ENCODE peak calls at places on chromosome 11, in ten cellular contexts. One of them, this sample, is unnamed.
A peak's percentile ranks its signal among the peaks of the same experiment; 100 is the strongest.

GRCh38 chr11:15158351-15159015 is 43.8 kb downstream of the INSC start:
- DNase-seq in heart left ventricle: no peak
- DNase-seq in lower lobe of right lung: no peak
- DNase-seq in esophagus squamous epithelium: no peak
- DNase-seq in breast epithelium: no peak
- DNase-seq in left ventricle myocardium inferior: no peak
- DNase-seq in naive thymus-derived CD4-positive, alpha-beta T cell: no peak
- DNase-seq in PC-9: no peak
- DNase-seq in K562: no peak
- DNase-seq in WERI-Rb-1: no peak
- DNase-seq in this sample: no peak

GRCh38 chr11:122170815-122171475 is 54.9 kb upstream of the BLID start:
- DNase-seq in left ventricle myocardium inferior: no peak
- DNase-seq in lower lobe of right lung: no peak
- DNase-seq in esophagus squamous epithelium: no peak
- DNase-seq in K562: no peak
- DNase-seq in heart left ventricle: no peak
- DNase-seq in PC-9: no peak
- DNase-seq in WERI-Rb-1: no peak
- DNase-seq in naive thymus-derived CD4-positive, alpha-beta T cell: no peak
- DNase-seq in breast epithelium: no peak
- DNase-seq in this sample: no peak

GRCh38 chr11:133991101-133991500 is 34.3 kb upstream of the IGSF9B start:
- DNase-seq in naive thymus-derived CD4-positive, alpha-beta T cell: no peak
- DNase-seq in lower lobe of right lung: no peak
- DNase-seq in K562: no peak
- DNase-seq in PC-9: no peak
- DNase-seq in breast epithelium: no peak
- DNase-seq in WERI-Rb-1: no peak
- DNase-seq in esophagus squamous epithelium: no peak
- DNase-seq in heart left ventricle: no peak
- DNase-seq in left ventricle myocardium inferior: peak; percentile 5
- DNase-seq in this sample: no peak

GRCh38 chr11:127369301-127369968 is 368.9 kb upstream of the KIRREL3 start:
- DNase-seq in left ventricle myocardium inferior: no peak
- DNase-seq in PC-9: no peak
- DNase-seq in WERI-Rb-1: no peak
- DNase-seq in breast epithelium: no peak
- DNase-seq in heart left ventricle: no peak
- DNase-seq in lower lobe of right lung: no peak
- DNase-seq in K562: no peak
- DNase-seq in naive thymus-derived CD4-positive, alpha-beta T cell: no peak
- DNase-seq in esophagus squamous epithelium: no peak
- DNase-seq in this sample: no peak

GRCh38 chr11:61860054-61860903 is 31.1 kb downstream of the FADS3 start:
- DNase-seq in PC-9: peak; percentile 46
- DNase-seq in left ventricle myocardium inferior: peak; percentile 82
- DNase-seq in WERI-Rb-1: no peak
- DNase-seq in heart left ventricle: peak; percentile 81
- DNase-seq in lower lobe of right lung: no peak
- DNase-seq in breast epithelium: peak; percentile 40
- DNase-seq in esophagus squamous epithelium: no peak
- DNase-seq in naive thymus-derived CD4-positive, alpha-beta T cell: no peak
- DNase-seq in K562: peak; percentile 75
- DNase-seq in this sample: peak; percentile 83

GRCh38 chr11:19218801-19219460 is 17.1 kb upstream of the CSRP3 start:
- DNase-seq in K562: peak; percentile 24
- DNase-seq in left ventricle myocardium inferior: peak; percentile 40
- DNase-seq in breast epithelium: no peak
- DNase-seq in esophagus squamous epithelium: no peak
- DNase-seq in heart left ventricle: no peak
- DNase-seq in lower lobe of right lung: no peak
- DNase-seq in PC-9: no peak
- DNase-seq in naive thymus-derived CD4-positive, alpha-beta T cell: no peak
- DNase-seq in WERI-Rb-1: no peak
- DNase-seq in this sample: peak; percentile 69

GRCh38 chr11:63142459-63142858 is 1.6 kb downstream of the SLC22A24 start:
- DNase-seq in heart left ventricle: no peak
- DNase-seq in lower lobe of right lung: no peak
- DNase-seq in naive thymus-derived CD4-positive, alpha-beta T cell: no peak
- DNase-seq in PC-9: no peak
- DNase-seq in breast epithelium: no peak
- DNase-seq in K562: no peak
- DNase-seq in esophagus squamous epithelium: no peak
- DNase-seq in WERI-Rb-1: no peak
- DNase-seq in left ventricle myocardium inferior: no peak
- DNase-seq in this sample: no peak

GRCh38 chr11:94183251-94183885 is 54.7 kb downstream of the PANX1 start:
- DNase-seq in lower lobe of right lung: no peak
- DNase-seq in PC-9: no peak
- DNase-seq in heart left ventricle: no peak
- DNase-seq in WERI-Rb-1: no peak
- DNase-seq in breast epithelium: no peak
- DNase-seq in K562: no peak
- DNase-seq in naive thymus-derived CD4-positive, alpha-beta T cell: no peak
- DNase-seq in left ventricle myocardium inferior: no peak
- DNase-seq in esophagus squamous epithelium: no peak
- DNase-seq in this sample: no peak

GRCh38 chr11:197741-198235 is 4.9 kb downstream of the SCGB1C1 start:
- DNase-seq in heart left ventricle: peak; percentile 56
- DNase-seq in esophagus squamous epithelium: no peak
- DNase-seq in PC-9: no peak
- DNase-seq in breast epithelium: peak; percentile 15
- DNase-seq in naive thymus-derived CD4-positive, alpha-beta T cell: no peak
- DNase-seq in K562: no peak
- DNase-seq in WERI-Rb-1: no peak
- DNase-seq in lower lobe of right lung: no peak
- DNase-seq in left ventricle myocardium inferior: no peak
- DNase-seq in this sample: no peak

GRCh38 chr11:117688255-117688797 is 108.7 kb downstream of the DSCAML1 start:
- DNase-seq in lower lobe of right lung: no peak
- DNase-seq in heart left ventricle: no peak
- DNase-seq in naive thymus-derived CD4-positive, alpha-beta T cell: no peak
- DNase-seq in left ventricle myocardium inferior: no peak
- DNase-seq in PC-9: no peak
- DNase-seq in WERI-Rb-1: no peak
- DNase-seq in K562: no peak
- DNase-seq in breast epithelium: peak; percentile 29
- DNase-seq in esophagus squamous epithelium: no peak
- DNase-seq in this sample: no peak
- H3K27ac ChIP-seq in lower lobe of right lung: no peak overlapping the region
- H3K27ac ChIP-seq in heart left ventricle: no peak overlapping the region
- H3K27ac ChIP-seq in naive thymus-derived CD4-positive, alpha-beta T cell: no peak overlapping the region
- H3K27ac ChIP-seq in left ventricle myocardium inferior: no peak overlapping the region
- H3K27ac ChIP-seq in PC-9: no peak overlapping the region
- H3K27ac ChIP-seq in WERI-Rb-1: no peak overlapping the region
- H3K27ac ChIP-seq in K562: no peak overlapping the region
- H3K27ac ChIP-seq in breast epithelium: no peak overlapping the region
- H3K27ac ChIP-seq in esophagus squamous epithelium: no peak overlapping the region
- H3K27ac ChIP-seq in this sample: no peak overlapping the region

GRCh38 chr11:74971424-74971823 is 17.3 kb upstream of the NEU3 start:
- DNase-seq in lower lobe of right lung: no peak
- DNase-seq in K562: no peak
- DNase-seq in naive thymus-derived CD4-positive, alpha-beta T cell: no peak
- DNase-seq in PC-9: no peak
- DNase-seq in left ventricle myocardium inferior: no peak
- DNase-seq in esophagus squamous epithelium: no peak
- DNase-seq in breast epithelium: no peak
- DNase-seq in heart left ventricle: no peak
- DNase-seq in WERI-Rb-1: no peak
- DNase-seq in this sample: no peak

GRCh38 chr11:74966651-74967050 is 17.6 kb downstream of the SPCS2 start:
- DNase-seq in breast epithelium: no peak
- DNase-seq in PC-9: no peak
- DNase-seq in WERI-Rb-1: no peak
- DNase-seq in lower lobe of right lung: no peak
- DNase-seq in left ventricle myocardium inferior: no peak
- DNase-seq in esophagus squamous epithelium: no peak
- DNase-seq in K562: no peak
- DNase-seq in naive thymus-derived CD4-positive, alpha-beta T cell: no peak
- DNase-seq in heart left ventricle: no peak
- DNase-seq in this sample: no peak

GRCh38 chr11:74970852-74971395 is 17.8 kb upstream of the NEU3 start:
- DNase-seq in naive thymus-derived CD4-positive, alpha-beta T cell: no peak
- DNase-seq in breast epithelium: no peak
- DNase-seq in K562: no peak
- DNase-seq in PC-9: no peak
- DNase-seq in heart left ventricle: no peak
- DNase-seq in WERI-Rb-1: no peak
- DNase-seq in lower lobe of right lung: no peak
- DNase-seq in left ventricle myocardium inferior: no peak
- DNase-seq in esophagus squamous epithelium: no peak
- DNase-seq in this sample: no peak
- H3K36me3 ChIP-seq in naive thymus-derived CD4-positive, alpha-beta T cell: peaks cover 5% of the 10 kb centered on the region
- H3K36me3 ChIP-seq in breast epithelium: no peaks in the 10 kb centered on the region
- H3K36me3 ChIP-seq in K562: peaks cover 91% of the 10 kb centered on the region
- H3K36me3 ChIP-seq in PC-9: peaks cover 54% of the 10 kb centered on the region
- H3K36me3 ChIP-seq in heart left ventricle: no peaks in the 10 kb centered on the region
- H3K36me3 ChIP-seq in WERI-Rb-1: peaks cover 64% of the 10 kb centered on the region
- H3K36me3 ChIP-seq in lower lobe of right lung: peaks cover 98% of the 10 kb centered on the region
- H3K36me3 ChIP-seq in left ventricle myocardium inferior: peaks cover 75% of the 10 kb centered on the region
- H3K36me3 ChIP-seq in esophagus squamous epithelium: no peaks in the 10 kb centered on the region
- H3K36me3 ChIP-seq in this sample: no peaks in the 10 kb centered on the region

DNA sequence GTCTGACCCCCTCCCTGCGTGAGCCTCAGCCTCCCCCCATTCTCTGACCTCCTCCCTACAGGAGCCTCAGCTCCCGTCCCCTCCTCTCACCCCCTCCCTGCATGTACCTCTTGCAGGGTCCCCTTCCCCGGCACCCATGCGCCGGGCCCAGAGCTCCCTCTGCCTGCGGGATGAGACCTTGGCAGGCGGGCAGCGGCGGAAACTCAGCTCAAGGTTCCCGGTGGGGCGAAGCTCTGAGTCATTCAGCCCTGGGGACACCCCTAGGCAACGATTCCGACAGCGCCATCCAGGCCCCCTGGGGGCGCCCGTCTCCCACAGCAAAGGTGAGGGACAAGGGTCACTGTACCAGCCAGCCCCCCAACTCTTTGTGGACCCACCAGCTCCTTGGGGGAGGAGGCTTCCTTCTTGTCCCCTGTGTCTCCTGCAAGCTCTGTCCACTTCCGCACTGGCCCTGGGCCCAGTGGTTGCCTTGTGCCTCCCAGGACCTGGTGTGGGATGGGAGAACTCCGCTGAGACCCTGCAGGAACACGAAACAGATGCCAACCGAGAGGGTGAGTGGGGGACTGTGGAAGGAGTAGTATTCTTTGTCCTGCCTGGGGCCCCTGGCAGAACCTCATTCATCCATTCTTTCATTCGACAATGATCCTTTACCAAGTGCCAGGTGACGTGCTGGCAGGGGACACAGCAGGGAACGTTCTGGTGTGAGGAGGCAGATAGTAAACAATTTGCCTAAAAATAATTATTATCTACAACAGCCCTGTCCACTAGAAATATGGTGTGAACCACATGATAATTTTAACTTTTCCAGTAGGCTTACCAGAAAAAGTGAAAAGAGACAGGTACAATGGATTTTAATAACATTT is 3.7 kb upstream of the RPS6KA4 start:
- DNase-seq in naive thymus-derived CD4-positive, alpha-beta T cell: peak; percentile 40
- DNase-seq in esophagus squamous epithelium: no peak
- DNase-seq in PC-9: peak; percentile 90
- DNase-seq in heart left ventricle: peak; percentile 91
- DNase-seq in lower lobe of right lung: peak; percentile 83
- DNase-seq in WERI-Rb-1: peak; percentile 87
- DNase-seq in breast epithelium: peak; percentile 50
- DNase-seq in left ventricle myocardium inferior: peak; percentile 77
- DNase-seq in K562: peak; percentile 92
- DNase-seq in this sample: peak; percentile 82
- H3K27ac ChIP-seq in naive thymus-derived CD4-positive, alpha-beta T cell: no peak overlapping the region
- H3K27ac ChIP-seq in esophagus squamous epithelium: peak overlapping the region; percentile 43
- H3K27ac ChIP-seq in PC-9: peak overlapping the region; percentile 25
- H3K27ac ChIP-seq in heart left ventricle: peak overlapping the region; percentile 62
- H3K27ac ChIP-seq in lower lobe of right lung: peak overlapping the region; percentile 58
- H3K27ac ChIP-seq in WERI-Rb-1: peak overlapping the region; percentile 41
- H3K27ac ChIP-seq in breast epithelium: peak overlapping the region; percentile 73
- H3K27ac ChIP-seq in left ventricle myocardium inferior: peak overlapping the region; percentile 81
- H3K27ac ChIP-seq in K562: peak overlapping the region; percentile 79
- H3K27ac ChIP-seq in this sample: peak overlapping the region; percentile 79

GRCh38 chr11:68938816-68939582 is 35.3 kb downstream of the IGHMBP2 start:
- DNase-seq in heart left ventricle: peak; percentile 46
- DNase-seq in breast epithelium: no peak
- DNase-seq in left ventricle myocardium inferior: no peak
- DNase-seq in esophagus squamous epithelium: no peak
- DNase-seq in PC-9: no peak
- DNase-seq in naive thymus-derived CD4-positive, alpha-beta T cell: no peak
- DNase-seq in K562: no peak
- DNase-seq in lower lobe of right lung: no peak
- DNase-seq in WERI-Rb-1: no peak
- DNase-seq in this sample: no peak
- H3K36me3 ChIP-seq in heart left ventricle: peaks cover 19% of the 10 kb centered on the region
- H3K36me3 ChIP-seq in breast epithelium: no peaks in the 10 kb centered on the region
- H3K36me3 ChIP-seq in left ventricle myocardium inferior: peaks cover 63% of the 10 kb centered on the region
- H3K36me3 ChIP-seq in esophagus squamous epithelium: peaks cover 32% of the 10 kb centered on the region
- H3K36me3 ChIP-seq in PC-9: no peaks in the 10 kb centered on the region
- H3K36me3 ChIP-seq in naive thymus-derived CD4-positive, alpha-beta T cell: peaks cover 5% of the 10 kb centered on the region
- H3K36me3 ChIP-seq in K562: peaks cover 59% of the 10 kb centered on the region
- H3K36me3 ChIP-seq in lower lobe of right lung: peaks cover 68% of the 10 kb centered on the region
- H3K36me3 ChIP-seq in WERI-Rb-1: peaks cover 28% of the 10 kb centered on the region
- H3K36me3 ChIP-seq in this sample: peaks cover 8% of the 10 kb centered on the region

GRCh38 chr11:36452231-36452630 is 57.8 kb downstream of the TRAF6 start:
- DNase-seq in K562: no peak
- DNase-seq in heart left ventricle: no peak
- DNase-seq in PC-9: no peak
- DNase-seq in naive thymus-derived CD4-positive, alpha-beta T cell: no peak
- DNase-seq in esophagus squamous epithelium: no peak
- DNase-seq in left ventricle myocardium inferior: no peak
- DNase-seq in breast epithelium: no peak
- DNase-seq in WERI-Rb-1: no peak
- DNase-seq in lower lobe of right lung: no peak
- DNase-seq in this sample: no peak

GRCh38 chr11:36451681-36452080 is 58.4 kb downstream of the TRAF6 start:
- DNase-seq in lower lobe of right lung: no peak
- DNase-seq in WERI-Rb-1: no peak
- DNase-seq in esophagus squamous epithelium: no peak
- DNase-seq in K562: no peak
- DNase-seq in breast epithelium: no peak
- DNase-seq in heart left ventricle: no peak
- DNase-seq in left ventricle myocardium inferior: no peak
- DNase-seq in naive thymus-derived CD4-positive, alpha-beta T cell: no peak
- DNase-seq in PC-9: no peak
- DNase-seq in this sample: no peak

GRCh38 chr11:36453678-36454077 is 56.4 kb downstream of the TRAF6 start:
- DNase-seq in WERI-Rb-1: no peak
- DNase-seq in breast epithelium: no peak
- DNase-seq in PC-9: no peak
- DNase-seq in naive thymus-derived CD4-positive, alpha-beta T cell: no peak
- DNase-seq in heart left ventricle: no peak
- DNase-seq in K562: peak; percentile 15
- DNase-seq in esophagus squamous epithelium: no peak
- DNase-seq in left ventricle myocardium inferior: no peak
- DNase-seq in lower lobe of right lung: no peak
- DNase-seq in this sample: no peak

GRCh38 chr11:36454551-36454950 is 55.5 kb downstream of the TRAF6 start:
- DNase-seq in PC-9: no peak
- DNase-seq in lower lobe of right lung: no peak
- DNase-seq in esophagus squamous epithelium: no peak
- DNase-seq in left ventricle myocardium inferior: no peak
- DNase-seq in naive thymus-derived CD4-positive, alpha-beta T cell: no peak
- DNase-seq in breast epithelium: no peak
- DNase-seq in K562: no peak
- DNase-seq in WERI-Rb-1: no peak
- DNase-seq in heart left ventricle: no peak
- DNase-seq in this sample: no peak

GRCh38 chr11:36452987-36453386 is 57.1 kb downstream of the TRAF6 start:
- DNase-seq in K562: no peak
- DNase-seq in lower lobe of right lung: no peak
- DNase-seq in breast epithelium: no peak
- DNase-seq in naive thymus-derived CD4-positive, alpha-beta T cell: no peak
- DNase-seq in left ventricle myocardium inferior: no peak
- DNase-seq in esophagus squamous epithelium: no peak
- DNase-seq in PC-9: no peak
- DNase-seq in WERI-Rb-1: no peak
- DNase-seq in heart left ventricle: no peak
- DNase-seq in this sample: no peak
- H3K27ac ChIP-seq in K562: no peak overlapping the region
- H3K27ac ChIP-seq in lower lobe of right lung: no peak overlapping the region
- H3K27ac ChIP-seq in breast epithelium: peak overlapping the region; percentile 14
- H3K27ac ChIP-seq in naive thymus-derived CD4-positive, alpha-beta T cell: no peak overlapping the region
- H3K27ac ChIP-seq in left ventricle myocardium inferior: peak overlapping the region; percentile 36
- H3K27ac ChIP-seq in esophagus squamous epithelium: peak overlapping the region; percentile 11
- H3K27ac ChIP-seq in PC-9: no peak overlapping the region
- H3K27ac ChIP-seq in WERI-Rb-1: no peak overlapping the region
- H3K27ac ChIP-seq in heart left ventricle: no peak overlapping the region
- H3K27ac ChIP-seq in this sample: peak overlapping the region; percentile 4

This sample was measured in heart right ventricle.